ENCODE peak calls at places on chromosomes 1 and 21, in seven cellular contexts. E is neural progenitor cell, B is PC-3, N is OCI-LY7, A is GM23248, O is hepatocyte, T is GM23338. S is an unnamed sample.
A peak's percentile ranks its signal among the peaks of the same experiment; 100 is the strongest.

GRCh38 chr1:200740291-200741212 is 1.9 kb downstream of the CAMSAP2 start:
- DNase-seq in E (no peak), B (peak; percentile 39), N (peak; percentile 14), A (peak; percentile 57), O (no peak), T (no peak), S (no peak)

GRCh38 chr1:60974973-60975372 is 107.4 kb upstream of the NFIA start:
- DNase-seq in E (no peak), B (no peak), N (no peak), A (no peak), O (no peak), T (no peak), S (no peak)

GRCh38 chr1:71093938-71094337 is 13.1 kb upstream of the ZRANB2 start:
- DNase-seq in E (no peak), B (peak; percentile 53), N (no peak), A (peak; percentile 53), O (no peak), T (no peak), S (no peak)

GRCh38 chr1:172105230-172105629 is 263.9 kb downstream of the DNM3 start:
- DNase-seq in E (no peak), B (no peak), N (no peak), A (no peak), O (no peak), T (no peak), S (no peak)

GRCh38 chr21:44416193-44416592 is 39.1 kb upstream of the LRRC3 start:
- DNase-seq in E (no peak), B (no peak), N (no peak), A (no peak), O (no peak), T (no peak), S (no peak)

GRCh38 chr1:225834417-225835329 is 24.7 kb downstream of the EPHX1 start:
- DNase-seq in E (no peak), B (no peak), N (no peak), A (peak; percentile 66), O (peak; percentile 55), T (no peak), S (no peak)

GRCh38 chr1:192968323-192968722 is 90.8 kb downstream of the UCHL5 start:
- DNase-seq in E (no peak), B (no peak), N (no peak), A (no peak), O (no peak), T (no peak), S (no peak)

GRCh38 chr1:15628003-15628402 is 10.7 kb downstream of the DDI2 start:
- DNase-seq in E (no peak), B (no peak), N (no peak), A (no peak), O (no peak), T (no peak), S (no peak)

GRCh38 chr1:82920418-82921248 is 1078.3 kb downstream of the TTLL7 start:
- DNase-seq in E (no peak), B (no peak), N (peak; percentile 1), A (peak; percentile 4), O (peak; percentile 8), T (no peak), S (no peak)

GRCh38 chr1:26161408-26162219 is 2.7 kb downstream of the FAM110D start:
- DNase-seq in E (peak; percentile 85), B (peak; percentile 48), N (no peak), A (peak; percentile 75), O (peak; percentile 80), T (peak; percentile 76), S (peak; percentile 37)

GRCh38 chr1:18474559-18474958 is 6.2 kb upstream of the KLHDC7A start:
- DNase-seq in E (no peak), B (no peak), N (no peak), A (no peak), O (no peak), T (no peak), S (no peak)

GRCh38 chr21:39934895-39935294 is 67.7 kb downstream of the PCP4 start:
- DNase-seq in E (no peak), B (no peak), N (no peak), A (no peak), O (no peak), T (no peak), S (peak; percentile 99)

GRCh38 chr1:214912127-214912526 is 170.4 kb upstream of the KCNK2 start:
- DNase-seq in E (no peak), B (no peak), N (no peak), A (no peak), O (no peak), T (no peak), S (no peak)

GRCh38 chr1:200136384-200136783 is 108.9 kb downstream of the NR5A2 start:
- DNase-seq in E (no peak), B (no peak), N (no peak), A (no peak), O (no peak), T (no peak), S (no peak)

GRCh38 chr1:154609398-154610380 is 1.7 kb upstream of the ADAR start:
- DNase-seq in E (peak; percentile 51), B (peak; percentile 63), N (peak; percentile 46), A (peak; percentile 51), O (no peak), T (peak; percentile 86), S (peak; percentile 85)

GRCh38 chr1:33224166-33224707 is 32.1 kb upstream of the ZNF362 start:
- DNase-seq in E (no peak), B (no peak), N (no peak), A (no peak), O (no peak), T (no peak), S (no peak)

GRCh38 chr1:41892211-41892840 is 26.4 kb downstream of the HIVEP3 start:
- DNase-seq in E (no peak), B (no peak), N (no peak), A (no peak), O (no peak), T (no peak), S (peak; percentile 89)

DNA sequence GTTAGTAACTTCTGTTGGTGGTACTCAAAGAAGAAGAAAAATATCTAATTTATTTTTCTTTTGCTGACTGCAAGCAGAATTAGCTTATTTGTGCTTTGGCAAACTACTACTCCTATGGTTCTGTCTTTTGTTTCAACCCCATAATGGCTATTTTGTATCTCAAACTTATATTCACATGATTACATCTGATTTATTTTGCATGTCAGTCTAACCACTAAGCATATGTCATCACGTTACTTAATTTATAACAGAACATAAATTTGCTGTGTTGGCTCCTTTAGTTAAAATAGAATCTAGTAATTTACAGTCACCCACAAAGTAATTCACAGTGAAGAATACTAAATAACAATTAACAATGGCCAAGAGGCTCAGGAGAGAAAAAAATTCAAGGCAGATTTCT is 39.1 kb upstream of the CNN3 start:
- DNase-seq in E (no peak), B (no peak), N (no peak), A (no peak), O (no peak), T (no peak), S (no peak)
- TF ChIP-seq EZH2phosphoT487 in E (no peak), B (no peak), N (no peak), A (no peak), O (no peak), T (no peak), S (no peak)

GRCh38 chr1:43274804-43275180 is 5.0 kb downstream of the TMEM125 start:
- DNase-seq in E (no peak), B (no peak), N (no peak), A (no peak), O (no peak), T (no peak), S (no peak)

GRCh38 chr1:43274125-43274803 is 4.5 kb downstream of the TMEM125 start:
- DNase-seq in E (no peak), B (peak; percentile 50), N (peak; percentile 71), A (peak; percentile 54), O (no peak), T (peak; percentile 33), S (peak; percentile 18)

GRCh38 chr1:43272576-43273571 is 3.1 kb downstream of the TMEM125 start:
- DNase-seq in E (no peak), B (no peak), N (no peak), A (no peak), O (no peak), T (no peak), S (no peak)

GRCh38 chr1:43272161-43272560 is 2.4 kb downstream of the TMEM125 start:
- DNase-seq in E (no peak), B (no peak), N (no peak), A (no peak), O (no peak), T (no peak), S (no peak)

DNA sequence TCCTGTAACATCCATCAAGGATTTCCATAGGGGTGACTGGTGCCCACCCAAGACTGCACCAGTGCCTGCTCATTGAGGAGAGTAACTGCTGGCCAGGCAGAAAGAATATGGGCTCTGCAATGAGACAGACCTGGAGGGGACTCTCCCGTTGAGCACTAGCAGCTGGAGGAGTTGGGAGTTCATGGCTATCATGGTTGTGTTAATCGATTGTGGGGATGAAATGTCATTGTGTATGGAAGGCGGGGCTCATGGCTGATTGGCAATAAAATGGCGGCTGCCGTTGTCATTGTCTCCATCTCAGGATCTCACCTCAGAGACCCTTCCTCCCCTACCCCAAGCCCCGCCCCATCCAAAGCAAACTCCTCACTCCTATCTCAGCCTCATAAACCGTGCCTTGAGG is 3.9 kb downstream of the TMEM125 start:
- DNase-seq in E (no peak), B (no peak), N (no peak), A (no peak), O (no peak), T (no peak), S (no peak)
- TF ChIP-seq EZH2phosphoT487 in E (no peak), B (no peak), N (no peak), A (no peak), O (no peak), T (no peak), S (no peak)

DNA sequence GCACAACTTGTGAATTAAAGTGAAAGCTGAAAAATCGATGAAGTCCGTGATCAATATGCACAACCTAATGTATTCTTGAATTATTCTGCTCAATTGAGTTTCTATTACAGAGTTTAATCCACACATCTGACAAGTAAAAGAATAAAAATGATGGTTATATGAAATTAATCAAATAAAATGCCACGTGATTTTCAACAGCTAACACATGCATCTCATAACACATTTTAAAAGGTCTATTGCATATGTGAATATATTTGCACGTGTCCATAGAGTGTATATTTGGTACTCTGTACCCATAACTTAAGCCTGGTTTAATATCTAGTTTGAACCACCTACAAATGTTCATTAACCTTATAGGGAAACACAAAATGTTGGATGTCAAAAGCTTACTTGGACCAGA is 266.2 kb downstream of the NTNG1 start:
- DNase-seq in E (no peak), B (no peak), N (no peak), A (no peak), O (no peak), T (no peak), S (no peak)
- TF ChIP-seq EZH2phosphoT487 in E (no peak), B (no peak), N (no peak), A (no peak), O (no peak), T (no peak), S (no peak)

GRCh38 chr21:37507716-37508115 is 141.1 kb downstream of the DYRK1A start:
- DNase-seq in E (no peak), B (no peak), N (no peak), A (no peak), O (no peak), T (no peak), S (peak; percentile 88)

GRCh38 chr21:37505963-37506362 is 139.4 kb downstream of the DYRK1A start:
- DNase-seq in E (no peak), B (no peak), N (no peak), A (no peak), O (no peak), T (no peak), S (no peak)

GRCh38 chr21:37508341-37508740 is 141.8 kb downstream of the DYRK1A start:
- DNase-seq in E (no peak), B (no peak), N (no peak), A (no peak), O (no peak), T (no peak), S (no peak)

GRCh38 chr21:37502947-37503346 is 136.4 kb downstream of the DYRK1A start:
- DNase-seq in E (no peak), B (no peak), N (no peak), A (no peak), O (no peak), T (no peak), S (no peak)

GRCh38 chr21:37503848-37504467 is 137.4 kb downstream of the DYRK1A start:
- DNase-seq in E (peak; percentile 8), B (peak; percentile 53), N (no peak), A (peak; percentile 66), O (peak; percentile 40), T (no peak), S (no peak)
- TF ChIP-seq EZH2phosphoT487 in E (no peak), B (no peak), N (no peak), A (no peak), O (no peak), T (no peak), S (no peak)